ENCODE peak calls at places on chromosomes 6 and 20, in four cellular contexts. A is NCI-H1092, X is GM12864, Q is AG08396. R is an unnamed sample.

GRCh38 chr6:109471105-109471810 is 11.8 kb downstream of the ZBTB24 start:
- DNase-seq in Q (no peak), A (no peak), X (no peak), R (no peak)

GRCh38 chr6:89347825-89348224 is 4.7 kb downstream of the UBE2J1 start:
- DNase-seq in Q (peak), X (no peak), A (no peak), R (no peak)

GRCh38 chr20:52804455-52804966 is 167.6 kb upstream of the TSHZ2 start:
- DNase-seq in Q (no peak), X (no peak), A (no peak), R (no peak)

GRCh38 chr20:21564127-21564773 is 50.4 kb upstream of the NKX2-2 start:
- DNase-seq in Q (no peak), A (no peak), X (no peak), R (no peak)

GRCh38 chr20:19973920-19974620 is 43.1 kb upstream of the NAA20 start:
- DNase-seq in Q (peak), A (no peak), X (no peak), R (no peak)

GRCh38 chr6:21601932-21602390 is 8.4 kb downstream of the SOX4 start:
- DNase-seq in A (no peak), Q (no peak), X (no peak), R (no peak)

GRCh38 chr6:17448165-17448564 is 54.8 kb downstream of the CAP2 start:
- DNase-seq in Q (no peak), X (no peak), A (no peak), R (no peak)

GRCh38 chr6:137724495-137725211 is 142.4 kb upstream of the TNFAIP3 start:
- DNase-seq in A (no peak), X (no peak), Q (no peak), R (no peak)

GRCh38 chr6:33205172-33206026 is 944 bp downstream of the HSD17B8 start:
- DNase-seq in Q (no peak), A (no peak), X (no peak), R (peak)

GRCh38 chr6:54252916-54253315 is 55.3 kb upstream of the TINAG start:
- DNase-seq in X (no peak), Q (no peak), A (no peak), R (no peak)

GRCh38 chr6:107275330-107275865 is 160.1 kb upstream of the BEND3 start:
- DNase-seq in X (no peak), Q (no peak), A (no peak), R (no peak)

R was measured in NCI-H524 treated with DMSO at 0.1 percent for 48 hours.